ENCODE peak calls at places on chromosomes 2 and 18, in ten cellular contexts. N is HL-60; O is NCI-H774; T is stimulated activated CD8-positive, alpha-beta memory T cell treated with anti-CD3 and anti-CD28 coated beads, Interleukin-15, amount 100 ng/mL, for 24 hours; W is breast epithelium; U is neural crest cell; V is RPMI8226; A is stimulated activated effector memory CD8-positive, alpha-beta T cell treated with anti-CD3 and anti-CD28 coated beads, Interleukin-12 subunit alpha, Interleukin-12 subunit beta, amount 100 ng/mL, for 72 hours; Z is right cardiac atrium; Q is activated CD4-positive, alpha-beta T cell treated with anti-CD3 and anti-CD28 coated beads for 24 hours. H is an unnamed sample.

GRCh38 chr2:66481100-66481549 is 46.2 kb downstream of the MEIS1 start:
- DNase-seq in T (no peak), A (no peak), Z (no peak), N (peak; percentile 14), O (no peak), Q (no peak), U (no peak), V (no peak), W (no peak), H (no peak)

GRCh38 chr2:107235491-107236254 is 349.7 kb upstream of the ST6GAL2 start:
- DNase-seq in V (no peak), Z (peak; percentile 45), Q (no peak), T (no peak), U (no peak), O (no peak), N (no peak), A (no peak), W (no peak), H (no peak)

GRCh38 chr2:112705576-112705975 is 15.2 kb upstream of the NT5DC4 start:
- DNase-seq in U (no peak), V (no peak), N (no peak), T (no peak), O (no peak), Z (no peak), Q (no peak), W (peak; percentile 6), A (no peak), H (no peak)

GRCh38 chr2:75200140-75200985 is 1.0 kb upstream of the TACR1 start:
- DNase-seq in N (no peak), O (peak; percentile 58), T (no peak), Z (peak; percentile 78), V (peak; percentile 71), U (peak; percentile 13), Q (no peak), W (no peak), A (no peak), H (no peak)

GRCh38 chr2:60341151-60341550 is 212.3 kb downstream of the BCL11A start:
- DNase-seq in W (no peak), V (no peak), U (no peak), Z (no peak), A (no peak), N (no peak), T (no peak), Q (no peak), O (no peak), H (no peak)

GRCh38 chr2:142140434-142140845 is 9.6 kb upstream of the LRP1B start:
- DNase-seq in Q (no peak), O (peak; percentile 7), U (no peak), W (no peak), A (no peak), N (no peak), V (peak; percentile 18), Z (no peak), T (no peak), H (no peak)

GRCh38 chr2:236086403-236086970 is 81.7 kb downstream of the GBX2 start:
- DNase-seq in O (no peak), V (no peak), A (no peak), W (no peak), U (no peak), N (no peak), Q (no peak), T (no peak), Z (no peak), H (no peak)

GRCh38 chr18:26655614-26656400 is 107.5 kb upstream of the KCTD1 start:
- DNase-seq in Q (no peak), N (peak; percentile 21), T (no peak), V (peak; percentile 13), O (peak; percentile 36), A (no peak), U (peak; percentile 56), Z (peak; percentile 86), W (peak; percentile 40), H (no peak)

GRCh38 chr18:11042247-11042646 is 107.1 kb downstream of the PIEZO2 start:
- DNase-seq in T (no peak), Q (no peak), V (no peak), O (no peak), N (no peak), A (no peak), W (no peak), Z (no peak), U (no peak), H (no peak)

GRCh38 chr2:225761396-225761795 is 361.9 kb downstream of the NYAP2 start:
- DNase-seq in U (no peak), A (no peak), O (no peak), Q (no peak), V (no peak), W (no peak), Z (no peak), T (no peak), N (no peak), H (no peak)

GRCh38 chr2:184769038-184769437 is 170.7 kb downstream of the ZNF804A start:
- DNase-seq in N (peak; percentile 4), A (no peak), O (no peak), V (no peak), U (no peak), Q (no peak), Z (no peak), T (no peak), W (no peak), H (no peak)

GRCh38 chr2:187982668-187983067 is 309.0 kb upstream of the GULP1 start:
- DNase-seq in V (peak; percentile 86), T (no peak), N (peak; percentile 2), A (no peak), Z (peak; percentile 22), U (no peak), Q (no peak), W (no peak), O (no peak), H (no peak)

GRCh38 chr2:172039011-172039704 is 39.4 kb downstream of the METAP1D start:
- DNase-seq in V (no peak), W (no peak), U (no peak), A (no peak), T (no peak), Q (no peak), N (no peak), Z (no peak), O (no peak), H (no peak)

GRCh38 chr18:20960735-20961134 is 150.9 kb downstream of the ROCK1 start:
- DNase-seq in U (no peak), A (no peak), V (no peak), T (no peak), O (no peak), Z (no peak), Q (no peak), N (no peak), W (no peak), H (no peak)

GRCh38 chr2:186274936-186275575 is 211.0 kb upstream of the ZC3H15 start:
- DNase-seq in O (no peak), N (no peak), W (no peak), U (no peak), A (no peak), Q (no peak), Z (no peak), V (no peak), T (no peak), H (no peak)

GRCh38 chr2:216499641-216500218 is 1.1 kb downstream of the RPL37A start:
- DNase-seq in Q (no peak), N (peak; percentile 45), W (no peak), T (peak; percentile 18), V (no peak), U (no peak), Z (no peak), O (no peak), A (no peak), H (no peak)

GRCh38 chr2:99975386-99975785 is 167.0 kb downstream of the AFF3 start:
- DNase-seq in A (no peak), V (no peak), O (no peak), N (no peak), Q (no peak), Z (no peak), U (no peak), T (no peak), W (no peak), H (no peak)

GRCh38 chr2:154229971-154230370 is 358.2 kb downstream of the GALNT13 start:
- DNase-seq in U (no peak), A (no peak), W (no peak), O (no peak), T (no peak), Q (no peak), Z (no peak), N (no peak), V (no peak), H (no peak)

GRCh38 chr2:107627164-107627563 is 199.5 kb upstream of the RGPD4 start:
- DNase-seq in Z (no peak), T (no peak), N (no peak), U (no peak), W (no peak), A (no peak), Q (no peak), V (no peak), O (no peak), H (no peak)

GRCh38 chr18:60984496-60984895 is 348.7 kb upstream of the CDH20 start:
- DNase-seq in T (no peak), A (no peak), W (no peak), O (no peak), Z (no peak), U (no peak), N (no peak), V (no peak), Q (no peak), H (no peak)

GRCh38 chr2:200270732-200271131 is 35.8 kb upstream of the SPATS2L start:
- DNase-seq in T (no peak), U (no peak), Q (no peak), W (no peak), Z (no peak), V (no peak), O (no peak), A (no peak), N (no peak), H (no peak)

GRCh38 chr18:10736984-10737383 is 211.2 kb downstream of the NAPG start:
- DNase-seq in Z (no peak), U (no peak), O (no peak), T (no peak), N (no peak), A (no peak), V (no peak), Q (no peak), W (no peak), H (no peak)

GRCh38 chr2:219252900-219253752 is at the start of gene TUBA4B:
- DNase-seq in A (peak; percentile 77), Z (peak; percentile 73), N (peak; percentile 74), W (no peak), T (no peak), O (no peak), Q (peak; percentile 43), U (no peak), V (peak; percentile 51), H (no peak)

GRCh38 chr2:112216158-112216557 is 38.7 kb downstream of the ZC3H8 start:
- DNase-seq in W (no peak), Q (no peak), U (no peak), V (no peak), T (no peak), Z (no peak), O (no peak), N (no peak), A (no peak), H (no peak)

GRCh38 chr2:126586321-126586720 is 69.6 kb upstream of the GYPC start:
- DNase-seq in V (no peak), O (no peak), Z (no peak), Q (no peak), N (no peak), A (no peak), T (no peak), W (no peak), U (no peak), H (no peak)

GRCh38 chr2:95026471-95027368 is 1.2 kb downstream of the MAL start:
- DNase-seq in Q (no peak), V (peak; percentile 66), O (peak; percentile 5), Z (no peak), T (no peak), W (no peak), A (no peak), N (no peak), U (no peak), H (no peak)

GRCh38 chr18:62324355-62324828 is 718 bp upstream of the TNFRSF11A start:
- DNase-seq in V (no peak), W (no peak), O (no peak), Q (no peak), A (no peak), Z (no peak), N (peak; percentile 75), T (no peak), U (no peak), H (no peak)

GRCh38 chr2:216195565-216195978 is 86.4 kb downstream of the XRCC5 start:
- DNase-seq in U (no peak), T (no peak), A (no peak), W (no peak), Q (no peak), N (no peak), Z (no peak), O (no peak), V (no peak), H (no peak)